ENCODE peak calls at places on chromosomes 3 and 15, in five cellular contexts. S, O, A, U and C are unnamed samples.

GRCh38 chr3:190701096-190701532 is 161.4 kb downstream of the GMNC start:
- DNase-seq in S (peak; percentile 40), O (peak; percentile 54), A (peak; percentile 43), U (peak; percentile 28), C (peak; percentile 89)

GRCh38 chr3:187743195-187744141 is 1.8 kb downstream of the BCL6 start:
- DNase-seq in S (peak; percentile 60), O (peak; percentile 66), A (no peak), U (peak; percentile 18), C (peak; percentile 75)

GRCh38 chr3:174046311-174046710 is 648.8 kb downstream of the NLGN1 start:
- DNase-seq in S (no peak), O (no peak), A (no peak), U (no peak), C (no peak)

GRCh38 chr3:69305011-69305410 is 80.9 kb downstream of the FRMD4B start:
- DNase-seq in S (no peak), O (no peak), A (peak; percentile 70), U (no peak), C (no peak)

GRCh38 chr3:113832477-113833164 is 6.0 kb upstream of the GRAMD1C start:
- DNase-seq in S (no peak), O (no peak), A (no peak), U (no peak), C (no peak)

GRCh38 chr15:38874464-38874863 is 309.9 kb upstream of the RASGRP1 start:
- DNase-seq in S (no peak), O (no peak), A (no peak), U (no peak), C (no peak)

GRCh38 chr3:48406443-48407431 is 23.1 kb downstream of the PLXNB1 start:
- DNase-seq in S (no peak), O (no peak), A (no peak), U (peak; percentile 4), C (no peak)

GRCh38 chr3:53188720-53189119 is 27.7 kb downstream of the PRKCD start:
- DNase-seq in S (no peak), O (no peak), A (no peak), U (no peak), C (no peak)

GRCh38 chr3:47571391-47572165 is 7.1 kb downstream of the CSPG5 start:
- DNase-seq in S (no peak), O (no peak), A (no peak), U (peak; percentile 67), C (peak; percentile 22)

GRCh38 chr3:67109651-67110204 is 111.6 kb downstream of the KBTBD8 start:
- DNase-seq in S (peak; percentile 47), O (no peak), A (peak; percentile 23), U (no peak), C (peak; percentile 90)

GRCh38 chr3:57733790-57734189 is 22.3 kb upstream of the SLMAP start:
- DNase-seq in S (no peak), O (no peak), A (no peak), U (no peak), C (no peak)

GRCh38 chr3:12681089-12681488 is 17.2 kb upstream of the RAF1 start:
- DNase-seq in S (no peak), O (no peak), A (no peak), U (no peak), C (no peak)

GRCh38 chr3:122642935-122643334 is 37.7 kb upstream of the PARP14 start:
- DNase-seq in S (no peak), O (no peak), A (no peak), U (no peak), C (peak; percentile 13)

GRCh38 chr3:195892355-195893120 is 15.8 kb downstream of the TNK2 start:
- DNase-seq in S (no peak), O (peak; percentile 38), A (no peak), U (no peak), C (peak; percentile 50)

GRCh38 chr3:13801361-13802214 is 78.3 kb downstream of the WNT7A start:
- DNase-seq in S (no peak), O (no peak), A (peak; percentile 25), U (no peak), C (no peak)

GRCh38 chr3:32147935-32148334 is 41.5 kb downstream of the GPD1L start:
- DNase-seq in S (peak; percentile 16), O (no peak), A (no peak), U (no peak), C (no peak)

GRCh38 chr3:98326036-98326435 is 27.6 kb upstream of the OR5K4 start:
- DNase-seq in S (no peak), O (no peak), A (no peak), U (no peak), C (no peak)

GRCh38 chr15:58378241-58379085 is 53.3 kb upstream of the LIPC start:
- DNase-seq in S (no peak), O (no peak), A (peak; percentile 56), U (no peak), C (peak; percentile 47)

GRCh38 chr15:68053997-68054657 is at the start of gene PIAS1:
- DNase-seq in S (peak; percentile 96), O (peak; percentile 95), A (peak; percentile 57), U (peak; percentile 96), C (peak; percentile 97)
- H3K36me3 ChIP-seq in S (peaks cover 9% of the 10 kb centered on the region), O (no peaks in the 10 kb centered on the region), A (no peaks in the 10 kb centered on the region), U (no peaks in the 10 kb centered on the region), C (no peaks in the 10 kb centered on the region)

GRCh38 chr15:65021475-65021874 is 8.0 kb downstream of the MTFMT start:
- DNase-seq in S (no peak), O (no peak), A (no peak), U (no peak), C (no peak)

DNA sequence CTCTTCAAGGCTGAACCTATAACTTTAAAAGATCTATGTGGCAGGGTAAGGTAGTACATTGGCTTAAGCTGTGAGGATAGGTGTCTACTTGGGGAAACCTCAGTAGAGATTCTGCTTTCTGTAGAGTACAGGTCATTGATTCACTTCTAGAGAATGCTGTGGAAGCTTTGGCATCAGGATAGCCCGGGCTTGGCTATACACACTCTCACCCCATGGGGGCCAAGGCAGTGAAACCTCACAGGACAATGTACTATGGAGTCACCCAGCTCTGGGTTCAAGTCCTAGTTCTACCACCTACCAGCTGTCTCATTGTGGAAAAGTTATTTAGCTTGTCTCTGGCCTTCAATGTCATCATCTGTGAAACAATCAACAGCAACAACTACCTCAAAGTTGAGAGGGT is 9.0 kb downstream of the MTFMT start:
- DNase-seq in S (no peak), O (no peak), A (no peak), U (no peak), C (no peak)
- H3K36me3 ChIP-seq in S (peaks cover 61% of the 10 kb centered on the region), O (peaks cover 61% of the 10 kb centered on the region), A (peaks cover 1% of the 10 kb centered on the region), U (peaks cover 2% of the 10 kb centered on the region), C (peaks cover 77% of the 10 kb centered on the region)

GRCh38 chr3:183794452-183794851 is 30.9 kb downstream of the MAP6D1 start:
- DNase-seq in S (no peak), O (no peak), A (no peak), U (no peak), C (no peak)

GRCh38 chr3:183802989-183803388 is 22.4 kb downstream of the MAP6D1 start:
- DNase-seq in S (no peak), O (no peak), A (no peak), U (no peak), C (no peak)

GRCh38 chr3:183800221-183800863 is 25.0 kb downstream of the MAP6D1 start:
- DNase-seq in S (no peak), O (no peak), A (no peak), U (no peak), C (no peak)

DNA sequence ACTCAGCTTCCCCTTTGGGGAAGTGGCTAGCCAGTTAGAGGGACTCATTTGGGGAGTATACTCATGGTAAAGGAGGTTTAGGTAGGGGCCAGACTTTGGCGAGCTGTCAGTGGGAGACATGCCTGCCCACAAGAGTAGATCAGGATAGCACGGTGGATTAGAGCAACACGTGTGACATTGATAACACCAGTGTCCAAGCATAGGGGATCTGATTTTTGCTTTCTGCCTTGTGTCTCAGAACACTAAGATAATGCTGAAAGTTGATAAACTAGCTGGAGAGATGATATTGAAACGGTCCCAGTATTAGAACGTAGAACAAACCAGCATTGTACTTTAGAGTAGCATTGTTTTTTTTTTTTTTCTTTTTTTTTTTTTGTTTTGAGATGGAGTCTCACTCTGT is 25.9 kb downstream of the MAP6D1 start:
- DNase-seq in S (no peak), O (no peak), A (no peak), U (no peak), C (no peak)
- H3K36me3 ChIP-seq in S (peaks cover 96% of the 10 kb centered on the region), O (peaks cover 47% of the 10 kb centered on the region), A (peaks cover 2% of the 10 kb centered on the region), U (peaks cover 76% of the 10 kb centered on the region), C (peaks cover 70% of the 10 kb centered on the region)

GRCh38 chr3:141878326-141878725 is 1.9 kb downstream of the ATP1B3 start:
- DNase-seq in S (peak; percentile 20), O (no peak), A (no peak), U (no peak), C (peak; percentile 15)

GRCh38 chr3:141876891-141877561 is 583 bp downstream of the ATP1B3 start:
- DNase-seq in S (peak; percentile 70), O (peak; percentile 65), A (no peak), U (peak; percentile 34), C (peak; percentile 82)

GRCh38 chr3:141877911-141878310 is 1.5 kb downstream of the ATP1B3 start:
- DNase-seq in S (peak; percentile 64), O (no peak), A (no peak), U (no peak), C (peak; percentile 63)

GRCh38 chr3:141878812-141879211 is 2.4 kb downstream of the ATP1B3 start:
- DNase-seq in S (no peak), O (peak; percentile 21), A (no peak), U (no peak), C (peak; percentile 74)

DNA sequence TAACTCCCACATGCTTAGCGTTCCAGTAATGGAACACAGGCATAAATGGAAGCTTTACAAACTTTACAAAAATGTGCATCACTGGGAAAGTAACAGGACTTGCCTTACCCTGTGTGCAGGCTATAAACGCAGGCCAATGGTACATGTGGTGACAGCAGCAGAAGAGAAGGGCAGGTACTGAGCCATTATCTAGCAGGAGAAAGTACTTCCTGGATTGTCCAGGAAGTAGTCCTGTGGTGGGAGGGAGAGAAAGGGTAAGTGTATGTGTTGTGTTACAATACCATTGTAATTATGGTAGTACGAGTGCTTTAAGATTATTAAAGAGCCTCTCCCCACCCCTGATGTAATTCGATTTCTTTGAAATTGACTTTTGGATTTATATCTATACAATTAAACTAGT is 5.3 kb downstream of the ATP1B3 start:
- DNase-seq in S (peak; percentile 25), O (no peak), A (no peak), U (no peak), C (no peak)
- H3K36me3 ChIP-seq in S (peaks cover 86% of the 10 kb centered on the region), O (peaks cover 7% of the 10 kb centered on the region), A (no peaks in the 10 kb centered on the region), U (peaks cover 15% of the 10 kb centered on the region), C (peaks cover 17% of the 10 kb centered on the region)

GRCh38 chr3:134357261-134357913 is 16.9 kb downstream of the AMOTL2 start:
- DNase-seq in S (no peak), O (no peak), A (no peak), U (no peak), C (no peak)
- H3K36me3 ChIP-seq in S (no peaks in the 10 kb centered on the region), O (peaks cover 12% of the 10 kb centered on the region), A (peaks cover 17% of the 10 kb centered on the region), U (peaks cover 95% of the 10 kb centered on the region), C (peaks cover 81% of the 10 kb centered on the region)

DNA sequence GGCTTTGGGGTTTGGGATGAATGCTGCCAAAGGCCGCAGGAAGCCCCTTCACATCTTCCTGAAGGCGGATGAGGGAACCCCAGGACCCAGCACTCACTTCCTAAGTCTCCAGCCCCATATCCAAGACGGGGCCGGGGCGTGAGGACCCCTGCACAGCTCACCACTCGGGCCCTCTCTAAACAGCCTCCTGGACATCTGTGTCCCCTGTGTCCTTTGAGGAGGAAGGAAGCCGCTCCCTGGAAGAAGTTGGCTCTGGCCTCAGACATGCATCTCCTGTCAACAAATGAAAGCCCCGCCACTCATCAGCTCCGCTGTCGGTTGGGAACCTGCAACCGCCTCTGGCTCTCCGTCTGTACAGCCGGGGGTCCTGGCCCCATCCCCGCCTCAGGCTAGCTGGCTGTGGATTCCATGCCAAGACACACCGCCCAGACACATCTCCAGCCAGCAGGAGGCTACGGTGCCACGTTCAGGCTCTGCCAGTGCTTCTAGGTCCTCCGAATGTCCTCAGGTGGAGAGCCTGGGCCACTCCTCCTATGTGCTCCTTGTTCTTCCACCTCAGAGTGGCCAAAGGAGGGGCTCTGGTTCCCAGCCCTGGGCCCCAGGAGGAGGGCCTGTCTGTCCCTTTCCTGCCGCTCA is 140.0 kb upstream of the MEF2A start:
- DNase-seq in S (no peak), O (peak; percentile 11), A (no peak), U (peak; percentile 7), C (no peak)
- H3K36me3 ChIP-seq in S (no peaks in the 10 kb centered on the region), O (no peaks in the 10 kb centered on the region), A (no peaks in the 10 kb centered on the region), U (no peaks in the 10 kb centered on the region), C (no peaks in the 10 kb centered on the region)